ENCODE peak calls at places on chromosomes 6 and 20, in seven cellular contexts. J is CD4-positive, alpha-beta memory T cell; Y is astrocyte of the spinal cord; F is H7; D is GM23338; I is kidney epithelial cell; Q is Caco-2. M is an unnamed sample.

GRCh38 chr20:24773751-24774201 is 175.3 kb upstream of the CST7 start:
- DNase-seq in Q (peak), J (no peak), I (peak), F (no peak), Y (peak), D (no peak), M (peak)

GRCh38 chr6:63213325-63213724 is 2.1 kb downstream of the FKBP1C start:
- DNase-seq in F (no peak), Y (no peak), I (no peak), D (peak), J (no peak), Q (no peak), M (no peak)

GRCh38 chr6:40524797-40525584 is 62.2 kb downstream of the LRFN2 start:
- DNase-seq in Y (no peak), F (peak), D (no peak), I (no peak), Q (no peak), J (no peak), M (no peak)

GRCh38 chr20:17648782-17649730 is 33.0 kb downstream of the RRBP1 start:
- DNase-seq in J (no peak), D (peak), Y (peak), F (peak), I (no peak), Q (peak), M (no peak)

GRCh38 chr6:16276991-16277981 is 38.9 kb downstream of the GMPR start:
- DNase-seq in D (peak), Y (peak), I (peak), J (no peak), F (peak), Q (peak), M (peak)

GRCh38 chr20:431012-431904 is 23.2 kb downstream of the RBCK1 start:
- DNase-seq in F (peak), Q (peak), I (peak), D (peak), Y (peak), J (no peak), M (peak)

GRCh38 chr6:160933256-160933655 is 58.3 kb upstream of the MAP3K4 start:
- DNase-seq in D (peak), F (peak), I (no peak), Q (no peak), Y (no peak), J (no peak), M (no peak)

GRCh38 chr20:39019805-39020325 is 57.7 kb downstream of the DHX35 start:
- DNase-seq in Y (no peak), I (no peak), J (no peak), Q (no peak), D (no peak), F (no peak), M (no peak)

GRCh38 chr20:997016-997415 is 5.1 kb downstream of the RSPO4 start:
- DNase-seq in I (no peak), Q (no peak), J (no peak), Y (no peak), F (no peak), D (no peak), M (no peak)

GRCh38 chr20:4113546-4113945 is 98.2 kb upstream of the RNF24 start:
- DNase-seq in Q (no peak), Y (no peak), D (no peak), I (no peak), F (no peak), J (no peak), M (no peak)

GRCh38 chr20:50865591-50865990 is 65.6 kb downstream of the ADNP start:
- DNase-seq in F (peak), Y (no peak), J (no peak), Q (no peak), D (no peak), I (no peak), M (no peak)

GRCh38 chr20:48897298-48898044 is 24.0 kb upstream of the ARFGEF2 start:
- DNase-seq in D (no peak), Q (no peak), Y (peak), I (peak), F (peak), J (no peak), M (peak)

GRCh38 chr20:6051505-6051904 is 2.4 kb downstream of the LRRN4 start:
- DNase-seq in Q (no peak), Y (peak), F (peak), I (peak), D (peak), J (no peak), M (no peak)

GRCh38 chr6:107491791-107492674 is 2.1 kb downstream of the SOBP start:
- DNase-seq in I (no peak), D (no peak), Y (peak), Q (no peak), F (no peak), J (no peak), M (no peak)

GRCh38 chr6:62492192-62492822 is 206.3 kb upstream of the KHDRBS2 start:
- DNase-seq in Y (no peak), F (no peak), Q (no peak), D (no peak), I (no peak), J (no peak), M (no peak)

GRCh38 chr20:33431797-33432381 is 11.7 kb downstream of the SNTA1 start:
- DNase-seq in D (no peak), J (no peak), F (no peak), I (no peak), Y (no peak), Q (no peak), M (no peak)

GRCh38 chr20:22438926-22439325 is 145.4 kb downstream of the FOXA2 start:
- DNase-seq in D (peak), Q (no peak), I (no peak), J (no peak), F (peak), Y (no peak), M (no peak)

GRCh38 chr20:2900845-2901592 is 27.7 kb downstream of the PTPRA start:
- DNase-seq in Y (no peak), D (no peak), Q (no peak), F (no peak), J (no peak), I (no peak), M (no peak)

GRCh38 chr20:50029083-50029696 is 46.4 kb downstream of the SNAI1 start:
- DNase-seq in F (no peak), Q (no peak), J (no peak), D (no peak), Y (no peak), I (no peak), M (no peak)

GRCh38 chr6:169171951-169172350 is 81.7 kb downstream of the THBS2 start:
- DNase-seq in J (no peak), Y (peak), I (no peak), F (no peak), Q (no peak), D (no peak), M (peak)

GRCh38 chr6:96015321-96015790 is 418 bp upstream of the FUT9 start:
- DNase-seq in D (peak), F (no peak), Q (no peak), Y (peak), J (no peak), I (peak), M (no peak)

GRCh38 chr6:137363805-137364138 is 130.4 kb downstream of the OLIG3 start:
- DNase-seq in D (no peak), Y (peak), I (no peak), J (no peak), F (no peak), Q (no peak), M (no peak)

GRCh38 chr20:37571033-37571432 is 43.4 kb upstream of the BLCAP start:
- DNase-seq in D (no peak), Y (no peak), J (no peak), I (no peak), Q (peak), F (no peak), M (no peak)

GRCh38 chr20:37575884-37576283 is 48.2 kb upstream of the BLCAP start:
- DNase-seq in I (no peak), J (no peak), F (peak), Y (no peak), Q (peak), D (peak), M (no peak)

GRCh38 chr20:37576911-37577310 is 49.2 kb upstream of the BLCAP start:
- DNase-seq in I (no peak), D (no peak), F (no peak), Y (no peak), Q (peak), J (no peak), M (no peak)

GRCh38 chr20:37573626-37574198 is 46.0 kb upstream of the BLCAP start:
- DNase-seq in I (no peak), D (no peak), Q (peak), Y (no peak), F (no peak), J (no peak), M (no peak)

DNA sequence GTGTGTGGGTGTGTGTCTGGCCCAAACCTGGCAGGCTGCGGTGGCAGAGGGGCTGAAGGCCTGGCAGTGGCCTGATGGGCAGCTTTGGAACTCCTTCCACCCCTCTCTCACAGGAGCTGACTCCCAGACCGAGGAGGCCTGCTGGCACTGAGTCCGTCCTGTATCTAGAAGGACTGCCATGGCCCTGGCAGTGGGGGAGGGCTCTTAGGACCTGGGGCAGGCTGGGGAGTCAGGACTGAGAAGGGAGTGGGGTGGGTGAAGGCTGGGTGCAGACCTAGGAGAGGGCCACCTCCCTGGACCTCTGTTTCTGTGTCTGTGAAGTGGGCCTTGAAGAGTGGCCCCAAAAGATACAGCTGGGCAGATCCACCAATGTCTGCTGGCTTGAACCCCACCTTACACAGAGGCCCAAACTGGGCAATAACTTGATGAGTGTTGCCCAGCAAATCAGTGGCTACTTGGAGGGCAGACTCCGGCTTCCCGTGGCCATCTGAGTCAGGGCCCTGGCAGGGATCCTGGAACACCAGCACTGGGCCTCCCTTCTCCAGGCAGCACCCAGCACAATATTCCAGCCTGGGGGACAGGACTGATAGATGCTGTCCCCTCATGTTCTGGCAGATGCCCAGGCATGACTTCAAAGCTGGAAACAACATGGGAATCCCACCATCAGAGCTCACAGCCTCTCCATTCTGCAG is 46.7 kb upstream of the BLCAP start:
- DNase-seq in D (no peak), Q (peak), F (no peak), Y (no peak), J (no peak), I (no peak), M (no peak)
- H3K4me3 ChIP-seq in D (no peak), Q (no peak), F (no peak), Y (no peak), J (no peak), I (no peak), M (no peak)

DNA sequence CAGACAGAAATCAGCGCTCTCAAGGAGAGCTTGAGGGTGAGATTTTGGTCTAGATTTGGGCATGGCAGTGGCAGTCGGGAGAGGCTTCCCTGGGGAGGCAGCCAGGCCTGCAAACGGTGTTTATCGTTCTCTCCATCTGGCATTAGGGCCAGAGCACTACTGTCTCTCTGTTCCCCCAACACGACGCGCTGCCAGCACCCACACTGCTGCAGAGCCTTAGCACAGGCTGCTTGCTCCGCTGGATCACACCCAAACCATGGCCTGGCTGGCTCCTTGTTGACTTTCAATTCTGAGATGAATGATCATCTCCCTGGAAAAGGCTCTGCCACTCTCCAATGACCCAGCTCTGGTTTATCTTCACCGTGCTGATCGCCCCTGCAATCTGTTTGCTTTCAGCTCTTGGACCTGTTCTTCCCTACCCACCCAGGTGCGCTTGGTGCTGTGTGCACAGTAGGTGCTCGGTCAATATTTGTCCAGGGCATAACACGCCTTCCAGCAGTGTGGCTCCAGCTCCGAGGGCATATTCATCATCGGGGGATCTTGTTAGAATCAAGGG is 106.1 kb downstream of the TFAP2C start:
- DNase-seq in Q (no peak), J (no peak), I (no peak), Y (no peak), F (peak), D (peak), M (no peak)
- H3K4me3 ChIP-seq in Q (no peak), J (no peak), I (no peak), Y (no peak), F (no peak), D (no peak), M (no peak)

DNA sequence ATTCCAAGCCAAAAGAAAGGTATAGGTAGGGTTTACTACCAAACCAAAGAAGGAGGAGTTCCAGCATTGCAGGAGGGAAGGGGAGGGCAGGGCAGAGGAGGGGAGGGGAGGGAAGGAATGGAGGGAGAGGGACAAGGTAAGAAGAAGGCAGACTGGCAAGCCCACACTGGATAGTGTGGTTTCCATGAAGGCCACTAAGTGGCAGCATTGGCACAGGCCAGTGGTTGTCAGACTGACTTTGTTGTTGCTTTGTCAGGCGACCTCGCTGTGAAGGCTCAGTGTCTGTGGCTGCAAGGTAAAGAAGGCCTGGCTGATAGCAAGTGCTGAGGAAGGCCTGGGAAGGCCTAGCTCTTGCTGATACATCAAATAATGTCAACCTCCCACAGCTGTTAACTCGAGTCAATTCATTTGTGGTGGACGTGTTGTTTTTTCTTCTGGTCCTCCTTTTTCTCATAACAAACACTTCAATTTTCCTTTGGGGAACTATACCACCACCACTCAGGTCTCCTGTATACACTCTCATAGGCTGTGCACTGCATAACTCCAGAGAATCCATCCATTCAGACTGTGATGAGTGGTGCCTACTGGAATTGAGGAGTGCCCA is 7.7 kb upstream of the ZNF334 start:
- DNase-seq in D (peak), J (peak), Y (peak), Q (peak), F (peak), I (no peak), M (peak)
- H3K4me3 ChIP-seq in D (no peak), J (no peak), Y (no peak), Q (no peak), F (no peak), I (no peak), M (no peak)

GRCh38 chr6:5175635-5176034 is 85.1 kb downstream of the LYRM4 start:
- DNase-seq in I (no peak), D (no peak), Q (no peak), J (no peak), Y (no peak), F (no peak), M (no peak)
- H3K4me3 ChIP-seq in I (no peak), D (no peak), Q (no peak), J (no peak), Y (no peak), F (no peak), M (no peak)

DNA sequence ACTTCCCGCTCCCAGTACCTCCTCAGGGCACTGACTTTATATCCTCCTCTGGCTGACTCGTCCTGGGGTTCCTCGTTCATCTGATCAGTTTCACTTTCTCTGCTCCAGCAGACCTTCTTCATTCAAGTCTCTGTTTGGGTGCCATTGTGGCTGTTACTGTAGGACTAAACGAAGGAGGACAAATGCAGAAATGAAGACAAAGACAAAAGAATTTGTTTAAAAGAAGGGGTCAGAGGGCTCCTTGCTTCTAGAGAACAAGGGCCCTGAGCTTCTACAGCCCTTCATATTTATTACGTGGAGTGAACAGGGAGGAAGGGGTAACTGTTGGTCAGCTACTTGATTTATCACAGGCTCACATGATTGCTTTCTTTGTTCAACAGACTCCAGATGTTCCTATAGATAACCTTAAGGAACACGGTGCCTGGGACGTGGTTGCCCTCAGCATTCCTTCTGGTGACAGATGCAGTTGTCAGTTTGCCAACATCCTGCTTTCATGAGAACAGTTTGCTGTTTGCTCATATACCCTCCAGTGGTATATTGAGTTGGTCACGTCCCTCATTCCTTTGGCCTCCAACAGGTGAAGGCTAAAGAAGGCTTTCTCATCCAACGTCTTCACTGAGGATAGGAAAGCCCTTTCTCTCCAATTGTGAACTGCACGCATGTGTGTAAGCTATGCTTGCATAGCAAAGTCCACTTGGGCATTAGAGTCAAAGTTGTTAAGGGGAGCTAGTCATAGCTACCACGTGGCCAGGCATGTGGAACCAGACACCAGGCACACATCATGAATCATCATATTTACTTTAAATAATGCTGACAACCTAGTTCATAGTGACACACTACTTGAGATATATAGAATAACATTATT is 69.1 kb upstream of the BTN3A2 start:
- DNase-seq in I (peak), J (no peak), Y (peak), Q (peak), F (no peak), D (no peak), M (no peak)
- H3K4me3 ChIP-seq in I (no peak), J (peak), Y (no peak), Q (no peak), F (no peak), D (no peak), M (no peak)

GRCh38 chr6:159043236-159043635 is 1.6 kb downstream of the TAGAP start:
- DNase-seq in Q (no peak), I (no peak), Y (no peak), D (no peak), F (no peak), J (peak), M (no peak)
- H3K4me3 ChIP-seq in Q (no peak), I (no peak), Y (no peak), D (no peak), F (no peak), J (peak), M (no peak)

GRCh38 chr6:120005292-120005976 is 655.9 kb upstream of the MAN1A1 start:
- DNase-seq in Q (peak), I (no peak), F (no peak), Y (no peak), J (no peak), D (peak), M (no peak)
- H3K4me3 ChIP-seq in Q (peak), I (no peak), F (no peak), Y (no peak), J (no peak), D (no peak), M (no peak)

GRCh38 chr20:10675456-10675848 is 1.7 kb upstream of the JAG1 start:
- DNase-seq in Y (no peak), F (no peak), D (no peak), Q (no peak), I (no peak), J (no peak), M (no peak)
- H3K4me3 ChIP-seq in Y (no peak), F (no peak), D (peak), Q (peak), I (peak), J (no peak), M (peak)

GRCh38 chr20:21270806-21271205 is 32.3 kb upstream of the XRN2 start:
- DNase-seq in Y (no peak), F (no peak), Q (no peak), J (no peak), I (no peak), D (no peak), M (no peak)
- H3K4me3 ChIP-seq in Y (no peak), F (no peak), Q (no peak), J (no peak), I (no peak), D (no peak), M (no peak)

DNA sequence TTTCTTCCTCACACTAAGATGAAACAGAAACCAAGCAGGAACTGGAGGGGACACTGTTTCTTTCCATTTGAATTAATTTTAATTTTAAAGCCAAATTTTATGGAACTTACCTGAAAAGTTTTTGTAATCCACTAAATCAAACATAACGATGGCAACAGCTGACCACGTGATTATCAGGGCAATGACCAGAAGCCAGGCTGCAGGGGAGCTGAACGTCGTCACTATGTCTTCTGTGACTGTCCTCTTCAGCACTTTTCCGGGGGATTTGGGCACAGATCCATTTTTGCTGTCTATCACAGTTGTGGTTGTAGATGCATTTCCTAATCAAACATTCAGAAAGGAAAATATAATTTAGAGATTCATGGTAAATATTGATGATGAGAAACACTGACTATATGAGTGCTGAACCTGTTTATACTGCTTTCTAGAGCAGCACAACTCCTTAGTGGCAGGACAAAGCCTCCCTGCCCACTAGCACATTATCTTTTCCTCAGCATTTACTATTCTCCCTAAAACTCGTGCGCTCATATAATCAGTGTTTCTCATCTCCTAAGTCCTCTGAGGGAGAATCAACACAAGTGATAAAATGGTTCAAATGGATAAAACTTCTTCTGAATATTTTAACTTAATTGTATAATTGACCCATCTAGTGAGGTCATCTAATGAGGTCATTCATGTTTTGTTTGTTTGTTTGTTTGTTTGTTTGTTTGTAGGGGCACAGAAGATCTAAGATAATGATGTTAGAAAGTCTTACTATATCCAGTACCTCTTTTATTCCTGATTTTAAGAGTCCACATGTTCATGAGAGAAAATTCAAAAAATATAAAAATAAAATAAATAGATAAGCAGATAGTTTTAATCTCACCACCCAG is 65.7 kb downstream of the TRDN start:
- DNase-seq in Q (no peak), I (no peak), Y (no peak), J (no peak), F (no peak), D (no peak), M (no peak)
- H3K4me3 ChIP-seq in Q (no peak), I (no peak), Y (no peak), J (no peak), F (no peak), D (no peak), M (no peak)

M was measured in SJSA1.